ENCODE peak calls at places on chromosomes 11 and 22, in four cellular contexts. P is T-helper 9 cell, Q is C1 segment of cervical spinal cord, T is renal cortical epithelial cell. U is an unnamed sample.

GRCh38 chr11:113341388-113342165 is 27.2 kb downstream of the TTC12 start:
- DNase-seq in P (no peak), Q (no peak), T (peak), U (peak)

GRCh38 chr11:29334781-29335140 is 682.1 kb downstream of the KCNA4 start:
- DNase-seq in P (no peak), Q (no peak), T (peak), U (no peak)

GRCh38 chr11:67255353-67255752 is 10.9 kb upstream of the GRK2 start:
- DNase-seq in P (no peak), Q (no peak), T (no peak), U (no peak)

GRCh38 chr11:19819148-19819547 is 106.5 kb downstream of the NAV2 start:
- DNase-seq in P (no peak), Q (no peak), T (no peak), U (no peak)

GRCh38 chr11:24575392-24575791 is 78.5 kb downstream of the LUZP2 start:
- DNase-seq in P (no peak), Q (no peak), T (no peak), U (no peak)

GRCh38 chr11:117230981-117231636 is 764 bp downstream of the PCSK7 start:
- DNase-seq in P (no peak), Q (no peak), T (no peak), U (no peak)

GRCh38 chr11:5234390-5234834 is at the start of gene HBD:
- DNase-seq in P (no peak), Q (no peak), T (peak), U (no peak)

GRCh38 chr11:122187373-122188165 is 71.6 kb upstream of the BLID start:
- DNase-seq in P (no peak), Q (no peak), T (no peak), U (no peak)

GRCh38 chr11:103736323-103736722 is 300.1 kb upstream of the DDI1 start:
- DNase-seq in P (no peak), Q (no peak), T (no peak), U (no peak)

GRCh38 chr22:36454916-36455570 is 26.4 kb downstream of the TXN2 start:
- DNase-seq in P (peak), Q (peak), T (peak), U (peak)

U was measured in ureter.